ENCODE peak calls at places on chromosomes 16 and 17, in four cellular contexts. One of them, this sample, is unnamed.

GRCh38 chr17:65785109-65785508 is 223.7 kb upstream of the AXIN2 start:
- DNase-seq in AG04450: peak
- DNase-seq in AG09309: peak
- DNase-seq in glutamatergic neuron: no peak
- DNase-seq in this sample: no peak

GRCh38 chr17:7486181-7486580 is 2.0 kb downstream of the POLR2A start:
- DNase-seq in glutamatergic neuron: no peak
- DNase-seq in AG04450: no peak
- DNase-seq in AG09309: no peak
- DNase-seq in this sample: no peak

GRCh38 chr16:83715217-83715920 is 92.4 kb upstream of the HSBP1 start:
- DNase-seq in AG09309: no peak
- DNase-seq in glutamatergic neuron: peak
- DNase-seq in AG04450: no peak
- DNase-seq in this sample: no peak

GRCh38 chr16:31458073-31458834 is 1.0 kb upstream of the ARMC5 start:
- DNase-seq in AG04450: no peak
- DNase-seq in AG09309: no peak
- DNase-seq in glutamatergic neuron: peak
- DNase-seq in this sample: no peak

GRCh38 chr16:85204242-85205010 is 92.2 kb upstream of the CIBAR2 start:
- DNase-seq in glutamatergic neuron: no peak
- DNase-seq in AG09309: peak
- DNase-seq in AG04450: peak
- DNase-seq in this sample: no peak

GRCh38 chr17:68198931-68199836 is 48.7 kb upstream of the AMZ2 start:
- DNase-seq in AG09309: no peak
- DNase-seq in glutamatergic neuron: peak
- DNase-seq in AG04450: no peak
- DNase-seq in this sample: no peak

GRCh38 chr16:50627419-50627818 is 53.7 kb downstream of the SNX20 start:
- DNase-seq in AG04450: no peak
- DNase-seq in glutamatergic neuron: peak
- DNase-seq in AG09309: no peak
- DNase-seq in this sample: no peak

GRCh38 chr17:7398612-7399011 is 4.3 kb upstream of the PLSCR3 start:
- DNase-seq in AG09309: no peak
- DNase-seq in glutamatergic neuron: no peak
- DNase-seq in AG04450: no peak
- DNase-seq in this sample: no peak

GRCh38 chr16:12323007-12323699 is 346.6 kb downstream of the SNX29 start:
- DNase-seq in AG09309: no peak
- DNase-seq in glutamatergic neuron: no peak
- DNase-seq in AG04450: no peak
- DNase-seq in this sample: no peak

GRCh38 chr16:66014221-66014620 is 352.3 kb upstream of the CDH5 start:
- DNase-seq in AG04450: no peak
- DNase-seq in AG09309: no peak
- DNase-seq in glutamatergic neuron: no peak
- DNase-seq in this sample: no peak

GRCh38 chr16:50068550-50068949 is 2.8 kb downstream of the HEATR3 start:
- DNase-seq in AG04450: peak
- DNase-seq in glutamatergic neuron: no peak
- DNase-seq in AG09309: no peak
- DNase-seq in this sample: no peak

GRCh38 chr17:1961187-1961586 is 63.9 kb downstream of the RTN4RL1 start:
- DNase-seq in AG04450: no peak
- DNase-seq in AG09309: no peak
- DNase-seq in glutamatergic neuron: no peak
- DNase-seq in this sample: no peak

GRCh38 chr17:301681-302299 is 50.8 kb downstream of the RPH3AL start:
- DNase-seq in AG09309: no peak
- DNase-seq in glutamatergic neuron: peak
- DNase-seq in AG04450: no peak
- DNase-seq in this sample: no peak

GRCh38 chr16:10253344-10253855 is 71.2 kb upstream of the GRIN2A start:
- DNase-seq in AG09309: no peak
- DNase-seq in glutamatergic neuron: no peak
- DNase-seq in AG04450: no peak
- DNase-seq in this sample: no peak

GRCh38 chr16:56371383-56371937 is 53.9 kb downstream of the AMFR start:
- DNase-seq in AG09309: no peak
- DNase-seq in AG04450: no peak
- DNase-seq in glutamatergic neuron: no peak
- DNase-seq in this sample: no peak

GRCh38 chr17:44362964-44363612 is 565 bp downstream of the FAM171A2 start:
- DNase-seq in glutamatergic neuron: peak
- DNase-seq in AG04450: no peak
- DNase-seq in AG09309: no peak
- DNase-seq in this sample: no peak

GRCh38 chr17:60528828-60529227 is 2.8 kb upstream of the APPBP2 start:
- DNase-seq in AG09309: no peak
- DNase-seq in glutamatergic neuron: no peak
- DNase-seq in AG04450: no peak
- DNase-seq in this sample: no peak

GRCh38 chr16:85055503-85056210 is 28.1 kb downstream of the KIAA0513 start:
- DNase-seq in glutamatergic neuron: no peak
- DNase-seq in AG09309: peak
- DNase-seq in AG04450: no peak
- DNase-seq in this sample: no peak

GRCh38 chr17:50533720-50534148 is 1.2 kb downstream of the EPN3 start:
- DNase-seq in glutamatergic neuron: no peak
- DNase-seq in AG04450: no peak
- DNase-seq in AG09309: no peak
- DNase-seq in this sample: no peak

GRCh38 chr17:67111808-67112207 is 67.5 kb downstream of the CACNG1 start:
- DNase-seq in glutamatergic neuron: no peak
- DNase-seq in AG09309: no peak
- DNase-seq in AG04450: no peak
- DNase-seq in this sample: no peak

GRCh38 chr16:49499018-49499785 is 125.6 kb downstream of the C16orf78 start:
- DNase-seq in AG09309: no peak
- DNase-seq in glutamatergic neuron: peak
- DNase-seq in AG04450: no peak
- DNase-seq in this sample: peak

GRCh38 chr16:2919511-2920255 is 8.0 kb downstream of the FLYWCH1 start:
- DNase-seq in glutamatergic neuron: peak
- DNase-seq in AG09309: peak
- DNase-seq in AG04450: peak
- DNase-seq in this sample: no peak

GRCh38 chr17:35799942-35800341 is 4.5 kb upstream of the MMP28 start:
- DNase-seq in glutamatergic neuron: no peak
- DNase-seq in AG09309: no peak
- DNase-seq in AG04450: no peak
- DNase-seq in this sample: no peak

GRCh38 chr16:19700319-19700781 is 17.7 kb downstream of the KNOP1 start:
- DNase-seq in AG04450: no peak
- DNase-seq in glutamatergic neuron: no peak
- DNase-seq in AG09309: no peak
- DNase-seq in this sample: no peak

GRCh38 chr16:8644513-8645140 is 23.1 kb downstream of the METTL22 start:
- DNase-seq in AG09309: no peak
- DNase-seq in AG04450: no peak
- DNase-seq in glutamatergic neuron: no peak
- DNase-seq in this sample: no peak

GRCh38 chr17:12047977-12048376 is 27.3 kb downstream of the MAP2K4 start:
- DNase-seq in glutamatergic neuron: no peak
- DNase-seq in AG09309: no peak
- DNase-seq in AG04450: no peak
- DNase-seq in this sample: no peak

GRCh38 chr16:10386517-10387377 is 886 bp downstream of the ATF7IP2 start:
- DNase-seq in glutamatergic neuron: no peak
- DNase-seq in AG04450: no peak
- DNase-seq in AG09309: no peak
- DNase-seq in this sample: no peak

DNA sequence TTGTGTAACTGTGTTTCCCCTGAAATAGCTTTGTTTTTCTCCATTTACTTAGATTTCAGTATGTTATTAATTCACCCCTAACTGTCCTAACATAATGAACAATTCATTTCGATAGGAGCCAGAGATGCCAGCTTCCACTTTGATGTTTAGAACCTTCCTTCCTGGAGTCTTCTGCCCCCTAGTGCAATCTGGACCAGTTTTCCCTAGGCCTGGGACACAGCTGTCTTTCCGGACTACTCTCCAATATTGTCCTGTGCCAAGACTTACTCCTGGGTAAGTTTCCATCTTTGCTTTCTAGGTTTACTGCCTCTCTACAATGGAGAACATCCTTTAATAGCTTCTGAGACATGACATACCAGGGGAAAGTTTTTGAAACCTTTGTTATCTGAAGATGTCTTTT is 12.8 kb downstream of the RECQL5 start:
- DNase-seq in glutamatergic neuron: no peak
- DNase-seq in AG04450: no peak
- DNase-seq in AG09309: no peak
- DNase-seq in this sample: no peak
- TF ChIP-seq CTCF in glutamatergic neuron: no peak
- TF ChIP-seq CTCF in AG04450: peak
- TF ChIP-seq CTCF in AG09309: peak
- TF ChIP-seq CTCF in this sample: peak

GRCh38 chr17:37490638-37491614 is 1.2 kb downstream of the DUSP14 start:
- DNase-seq in AG09309: no peak
- DNase-seq in AG04450: no peak
- DNase-seq in glutamatergic neuron: no peak
- DNase-seq in this sample: no peak

GRCh38 chr17:37488009-37488604 is 1.6 kb upstream of the DUSP14 start:
- DNase-seq in AG09309: peak
- DNase-seq in AG04450: peak
- DNase-seq in glutamatergic neuron: no peak
- DNase-seq in this sample: no peak

GRCh38 chr17:37489197-37490001 is at the start of gene DUSP14:
- DNase-seq in AG04450: no peak
- DNase-seq in AG09309: no peak
- DNase-seq in glutamatergic neuron: peak
- DNase-seq in this sample: peak

GRCh38 chr17:37488607-37489196 is 989 bp upstream of the DUSP14 start:
- DNase-seq in AG09309: peak
- DNase-seq in AG04450: peak
- DNase-seq in glutamatergic neuron: peak
- DNase-seq in this sample: no peak

DNA sequence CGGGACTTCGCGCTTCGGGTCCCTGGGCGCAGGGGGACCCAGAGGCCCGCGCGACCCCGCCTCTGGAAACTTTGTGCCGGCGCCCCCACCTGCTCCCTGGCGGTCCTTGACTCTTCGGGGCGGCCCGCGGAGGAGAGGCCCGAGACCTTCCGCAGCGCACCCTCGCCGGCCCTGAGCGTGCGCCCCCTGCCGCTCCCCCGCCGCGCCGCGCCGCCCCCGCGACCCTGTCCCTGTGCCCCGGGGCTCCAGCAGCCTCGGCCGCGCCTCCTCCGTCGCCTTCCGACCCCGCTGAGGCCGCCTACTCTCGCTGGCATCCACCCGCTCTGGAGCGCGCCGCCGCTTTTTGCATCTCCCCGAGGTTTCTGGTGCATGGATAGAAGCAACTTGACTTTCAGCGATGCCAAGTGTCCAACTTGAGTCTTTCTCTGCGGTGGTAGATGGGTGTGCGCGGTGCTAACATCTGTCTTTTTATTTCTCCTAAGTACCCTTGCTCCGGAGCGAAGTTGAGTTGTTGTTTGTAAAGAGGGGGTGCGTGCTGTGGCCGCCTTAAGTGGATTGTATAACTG is 414 bp downstream of the DUSP14 start:
- DNase-seq in AG04450: no peak
- DNase-seq in AG09309: no peak
- DNase-seq in glutamatergic neuron: peak
- DNase-seq in this sample: peak
- TF ChIP-seq CTCF in AG04450: peak
- TF ChIP-seq CTCF in AG09309: no peak
- TF ChIP-seq CTCF in glutamatergic neuron: peak
- TF ChIP-seq CTCF in this sample: peak

GRCh38 chr16:48365601-48366164 is 19.5 kb downstream of the SIAH1 start:
- DNase-seq in AG04450: no peak
- DNase-seq in AG09309: peak
- DNase-seq in glutamatergic neuron: peak
- DNase-seq in this sample: peak
- TF ChIP-seq CTCF in AG04450: peak
- TF ChIP-seq CTCF in AG09309: no peak
- TF ChIP-seq CTCF in glutamatergic neuron: no peak
- TF ChIP-seq CTCF in this sample: no peak

GRCh38 chr17:42403150-42403549 is 14.9 kb upstream of the STAT3 start:
- DNase-seq in glutamatergic neuron: peak
- DNase-seq in AG04450: no peak
- DNase-seq in AG09309: no peak
- DNase-seq in this sample: no peak
- TF ChIP-seq CTCF in glutamatergic neuron: no peak
- TF ChIP-seq CTCF in AG04450: peak
- TF ChIP-seq CTCF in AG09309: peak
- TF ChIP-seq CTCF in this sample: peak